ENCODE peak calls at places on chromosomes 1 and 21, in ten cellular contexts. H, K, M, J, E, X, Y, D, U and L are unnamed samples.

GRCh38 chr1:61450454-61451213 is 274.3 kb downstream of the TM2D1 start:
- DNase-seq in D (no peak), K (no peak), E (peak; percentile 58), J (no peak), U (peak; percentile 19), X (no peak), M (no peak), Y (no peak), H (no peak), L (peak; percentile 56)

GRCh38 chr1:12177999-12178441 is 11.2 kb downstream of the TNFRSF1B start:
- DNase-seq in E (peak; percentile 81), D (peak; percentile 78), U (peak; percentile 27), X (peak; percentile 74), J (no peak), K (no peak), Y (no peak), M (peak; percentile 66), H (peak; percentile 97), L (peak; percentile 92)

GRCh38 chr1:185969524-185969991 is 235.4 kb downstream of the HMCN1 start:
- DNase-seq in K (no peak), Y (no peak), H (no peak), E (no peak), D (no peak), M (no peak), X (no peak), J (no peak), U (no peak), L (no peak)

GRCh38 chr1:190507357-190507756 is 29.7 kb upstream of the BRINP3 start:
- DNase-seq in U (no peak), X (no peak), Y (no peak), K (no peak), J (no peak), M (no peak), E (no peak), H (no peak), D (no peak), L (no peak)

GRCh38 chr21:46098303-46099141 is 610 bp downstream of the COL6A2 start:
- DNase-seq in M (no peak), K (peak; percentile 37), J (no peak), Y (no peak), U (no peak), H (peak; percentile 29), X (no peak), D (peak; percentile 35), E (peak; percentile 34), L (peak; percentile 27)

GRCh38 chr1:89489037-89489729 is 35.4 kb upstream of the LRRC8B start:
- DNase-seq in D (no peak), K (no peak), E (no peak), Y (no peak), J (no peak), M (no peak), X (no peak), U (peak; percentile 36), H (no peak), L (peak; percentile 74)

GRCh38 chr1:75985827-75986226 is 53.6 kb upstream of the ASB17 start:
- DNase-seq in K (no peak), Y (no peak), E (no peak), U (peak; percentile 72), J (no peak), M (no peak), X (no peak), H (no peak), D (no peak), L (peak; percentile 73)

GRCh38 chr1:6972390-6972789 is 187.1 kb downstream of the CAMTA1 start:
- DNase-seq in X (no peak), J (no peak), H (no peak), K (no peak), M (no peak), U (no peak), E (no peak), Y (no peak), D (no peak), L (no peak)

GRCh38 chr1:231091853-231092301 is 51.8 kb upstream of the FAM89A start:
- DNase-seq in D (no peak), H (peak; percentile 40), J (no peak), M (peak; percentile 53), X (no peak), Y (peak; percentile 36), E (no peak), U (peak; percentile 3), K (peak; percentile 63), L (peak; percentile 27)

GRCh38 chr1:221087919-221088318 is 208.7 kb downstream of the HLX start:
- DNase-seq in H (no peak), M (no peak), Y (no peak), E (no peak), K (no peak), D (no peak), X (no peak), U (peak; percentile 27), J (no peak), L (peak; percentile 54)

GRCh38 chr1:162633327-162633762 is 1.1 kb downstream of the DDR2 start:
- DNase-seq in U (no peak), K (no peak), Y (peak; percentile 89), X (peak; percentile 41), J (no peak), E (no peak), H (no peak), M (no peak), D (no peak), L (peak; percentile 68)

GRCh38 chr1:246705368-246705767 is 18.8 kb upstream of the SCCPDH start:
- DNase-seq in K (no peak), H (no peak), X (no peak), J (no peak), M (no peak), Y (no peak), E (no peak), D (no peak), U (peak; percentile 72), L (peak; percentile 93)

GRCh38 chr1:35432231-35432630 is 125.0 kb downstream of the KIAA0319L start:
- DNase-seq in U (no peak), K (no peak), M (no peak), Y (no peak), D (no peak), X (no peak), E (no peak), H (no peak), J (no peak), L (no peak)
- TF ChIP-seq CTCF in U (no peak), K (no peak), M (no peak), Y (no peak), D (no peak), X (no peak), E (no peak), H (no peak), J (no peak), L (no peak)

GRCh38 chr1:10387611-10388386 is 11.1 kb upstream of the PGD start:
- DNase-seq in K (peak; percentile 59), M (peak; percentile 20), D (peak; percentile 30), Y (peak; percentile 11), E (peak; percentile 50), U (peak; percentile 81), H (no peak), J (no peak), X (no peak), L (peak; percentile 82)
- H3K4me3 ChIP-seq in K (no peak overlapping the region), M (no peak overlapping the region), D (peak overlapping the region; percentile 45), Y (no peak overlapping the region), E (peak overlapping the region; percentile 25), U (no peak overlapping the region), H (no peak overlapping the region), J (peak overlapping the region; percentile 14), X (no peak overlapping the region), L (no peak overlapping the region)

GRCh38 chr1:244834596-244835275 is 722 bp upstream of the COX20 start:
- DNase-seq in X (peak; percentile 89), E (peak; percentile 93), J (peak; percentile 67), Y (peak; percentile 94), K (no peak), M (peak; percentile 79), U (peak; percentile 82), D (no peak), H (peak; percentile 85), L (peak; percentile 93)

GRCh38 chr1:244836135-244836521 is 670 bp downstream of the COX20 start:
- DNase-seq in J (no peak), D (no peak), Y (no peak), H (no peak), E (no peak), K (peak; percentile 27), U (no peak), M (no peak), X (no peak), L (peak; percentile 47)

GRCh38 chr1:244836598-244836997 is 1.1 kb downstream of the COX20 start:
- DNase-seq in H (no peak), J (no peak), M (no peak), K (no peak), X (no peak), D (no peak), E (no peak), Y (no peak), U (no peak), L (peak; percentile 33)

GRCh38 chr1:244833734-244834595 is 1.5 kb upstream of the COX20 start:
- DNase-seq in U (peak; percentile 77), E (peak; percentile 48), Y (peak; percentile 87), X (peak; percentile 66), M (peak; percentile 65), H (peak; percentile 52), J (no peak), D (peak; percentile 55), K (peak; percentile 65), L (peak; percentile 72)

GRCh38 chr1:244835276-244836134 is at the start of gene COX20:
- DNase-seq in X (peak; percentile 87), U (peak; percentile 66), Y (peak; percentile 95), K (peak; percentile 97), H (peak; percentile 90), D (peak; percentile 92), E (peak; percentile 90), J (peak; percentile 67), M (peak; percentile 87), L (peak; percentile 90)
- TF ChIP-seq CTCF in X (no peak), U (no peak), Y (no peak), K (no peak), H (no peak), D (no peak), E (peak; percentile 16), J (no peak), M (no peak), L (no peak)

DNA sequence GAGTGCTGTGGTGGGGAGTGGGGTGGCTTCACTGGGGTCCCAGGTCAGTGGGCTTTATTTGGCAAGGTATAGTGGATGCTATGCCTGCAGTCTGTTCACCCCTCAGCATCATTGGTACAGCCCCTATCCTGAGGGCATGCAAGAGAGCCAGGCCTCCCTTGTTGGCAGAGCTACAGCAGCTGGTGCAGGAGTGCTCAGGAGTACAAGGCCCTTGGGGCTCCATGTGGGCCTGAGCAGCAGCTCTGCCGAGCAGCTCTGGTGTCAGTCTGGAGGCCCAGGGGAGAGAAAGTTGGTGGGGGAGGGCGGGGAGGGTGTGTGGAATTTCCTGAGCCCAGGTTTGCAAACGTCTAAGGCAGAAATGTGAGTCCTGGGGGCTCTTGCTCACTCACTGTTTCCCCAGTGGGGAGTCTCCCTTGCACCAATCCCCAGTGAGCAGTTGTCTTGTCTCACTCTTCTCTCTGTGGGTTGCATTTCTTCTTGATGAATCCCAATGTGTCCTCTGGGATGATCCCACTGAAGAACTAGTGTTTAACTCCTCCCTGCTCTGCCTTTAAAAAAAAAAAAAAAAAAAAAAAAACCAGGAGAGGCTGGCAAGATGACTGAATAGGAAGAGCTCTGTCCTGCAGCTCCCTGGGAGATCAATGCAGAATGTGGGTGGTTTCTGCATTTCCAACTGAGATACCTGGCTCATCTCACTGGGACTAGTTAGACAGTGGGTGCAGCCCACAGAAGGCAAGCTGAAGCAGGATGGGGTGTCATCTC is 39.5 kb upstream of the CYP4X1 start:
- DNase-seq in H (no peak), D (no peak), K (no peak), U (no peak), E (no peak), J (no peak), X (no peak), Y (no peak), M (no peak), L (no peak)
- H3K4me3 ChIP-seq in H (no peak overlapping the region), D (no peak overlapping the region), K (no peak overlapping the region), U (no peak overlapping the region), E (no peak overlapping the region), J (no peak overlapping the region), X (no peak overlapping the region), Y (no peak overlapping the region), M (no peak overlapping the region), L (no peak overlapping the region)